ENCODE peak calls at places on chromosomes 1 and 21, in eight cellular contexts. One of them, this sample, is unnamed.

GRCh38 chr21:24290151-24290833 is 1317.0 kb downstream of the MRPL39 start:
- DNase-seq in stomach: no peak
- DNase-seq in activated CD4-positive, alpha-beta T cell treated with anti-CD3 and anti-CD28 coated beads, Interleukin-2, amount 10 ng/mL, durations not matched to agents 7 days and 5 days: peak
- DNase-seq in IMR-90: no peak
- DNase-seq in mesenteric fat pad: no peak
- DNase-seq in AG09319: no peak
- DNase-seq in ascending aorta: no peak
- DNase-seq in EH: no peak
- DNase-seq in this sample: no peak

GRCh38 chr1:228016181-228016510 is 9.3 kb downstream of the WNT3A start:
- DNase-seq in stomach: no peak
- DNase-seq in AG09319: no peak
- DNase-seq in activated CD4-positive, alpha-beta T cell treated with anti-CD3 and anti-CD28 coated beads, Interleukin-2, amount 10 ng/mL, durations not matched to agents 7 days and 5 days: no peak
- DNase-seq in EH: no peak
- DNase-seq in IMR-90: no peak
- DNase-seq in ascending aorta: peak
- DNase-seq in mesenteric fat pad: peak
- DNase-seq in this sample: no peak

GRCh38 chr1:3323021-3323790 is 131.3 kb upstream of the ARHGEF16 start:
- DNase-seq in mesenteric fat pad: no peak
- DNase-seq in EH: no peak
- DNase-seq in AG09319: no peak
- DNase-seq in IMR-90: no peak
- DNase-seq in stomach: peak
- DNase-seq in ascending aorta: no peak
- DNase-seq in activated CD4-positive, alpha-beta T cell treated with anti-CD3 and anti-CD28 coated beads, Interleukin-2, amount 10 ng/mL, durations not matched to agents 7 days and 5 days: no peak
- DNase-seq in this sample: no peak

GRCh38 chr1:160664573-160665051 is 17.8 kb upstream of the SLAMF1 start:
- DNase-seq in EH: no peak
- DNase-seq in AG09319: no peak
- DNase-seq in IMR-90: no peak
- DNase-seq in mesenteric fat pad: no peak
- DNase-seq in ascending aorta: no peak
- DNase-seq in stomach: no peak
- DNase-seq in activated CD4-positive, alpha-beta T cell treated with anti-CD3 and anti-CD28 coated beads, Interleukin-2, amount 10 ng/mL, durations not matched to agents 7 days and 5 days: peak
- DNase-seq in this sample: no peak

GRCh38 chr1:71572038-71572437 is 491.2 kb upstream of the ZRANB2 start:
- DNase-seq in mesenteric fat pad: no peak
- DNase-seq in IMR-90: peak
- DNase-seq in stomach: no peak
- DNase-seq in activated CD4-positive, alpha-beta T cell treated with anti-CD3 and anti-CD28 coated beads, Interleukin-2, amount 10 ng/mL, durations not matched to agents 7 days and 5 days: no peak
- DNase-seq in ascending aorta: no peak
- DNase-seq in AG09319: no peak
- DNase-seq in EH: no peak
- DNase-seq in this sample: no peak

GRCh38 chr1:233328661-233329498 is 1.4 kb downstream of the MAP3K21 start:
- DNase-seq in EH: no peak
- DNase-seq in mesenteric fat pad: no peak
- DNase-seq in ascending aorta: peak
- DNase-seq in AG09319: no peak
- DNase-seq in activated CD4-positive, alpha-beta T cell treated with anti-CD3 and anti-CD28 coated beads, Interleukin-2, amount 10 ng/mL, durations not matched to agents 7 days and 5 days: no peak
- DNase-seq in IMR-90: no peak
- DNase-seq in stomach: peak
- DNase-seq in this sample: no peak

GRCh38 chr21:45236481-45236880 is 51.2 kb downstream of the POFUT2 start:
- DNase-seq in ascending aorta: no peak
- DNase-seq in AG09319: no peak
- DNase-seq in activated CD4-positive, alpha-beta T cell treated with anti-CD3 and anti-CD28 coated beads, Interleukin-2, amount 10 ng/mL, durations not matched to agents 7 days and 5 days: no peak
- DNase-seq in EH: peak
- DNase-seq in IMR-90: no peak
- DNase-seq in stomach: no peak
- DNase-seq in mesenteric fat pad: peak
- DNase-seq in this sample: no peak

GRCh38 chr1:165629848-165630628 is 996 bp upstream of the MGST3 start:
- DNase-seq in activated CD4-positive, alpha-beta T cell treated with anti-CD3 and anti-CD28 coated beads, Interleukin-2, amount 10 ng/mL, durations not matched to agents 7 days and 5 days: no peak
- DNase-seq in IMR-90: no peak
- DNase-seq in AG09319: no peak
- DNase-seq in ascending aorta: no peak
- DNase-seq in mesenteric fat pad: no peak
- DNase-seq in stomach: no peak
- DNase-seq in EH: peak
- DNase-seq in this sample: no peak

GRCh38 chr21:43956667-43957030 is 55.5 kb upstream of the TRAPPC10 start:
- DNase-seq in AG09319: no peak
- DNase-seq in EH: peak
- DNase-seq in mesenteric fat pad: no peak
- DNase-seq in IMR-90: peak
- DNase-seq in ascending aorta: no peak
- DNase-seq in activated CD4-positive, alpha-beta T cell treated with anti-CD3 and anti-CD28 coated beads, Interleukin-2, amount 10 ng/mL, durations not matched to agents 7 days and 5 days: no peak
- DNase-seq in stomach: no peak
- DNase-seq in this sample: peak

GRCh38 chr1:1285618-1286311 is 5.5 kb downstream of the SCNN1D start:
- DNase-seq in ascending aorta: no peak
- DNase-seq in stomach: no peak
- DNase-seq in mesenteric fat pad: no peak
- DNase-seq in AG09319: no peak
- DNase-seq in EH: no peak
- DNase-seq in IMR-90: no peak
- DNase-seq in activated CD4-positive, alpha-beta T cell treated with anti-CD3 and anti-CD28 coated beads, Interleukin-2, amount 10 ng/mL, durations not matched to agents 7 days and 5 days: no peak
- DNase-seq in this sample: no peak

GRCh38 chr1:172443666-172444453 is at the start of gene PIGC:
- DNase-seq in ascending aorta: peak
- DNase-seq in AG09319: peak
- DNase-seq in mesenteric fat pad: peak
- DNase-seq in activated CD4-positive, alpha-beta T cell treated with anti-CD3 and anti-CD28 coated beads, Interleukin-2, amount 10 ng/mL, durations not matched to agents 7 days and 5 days: peak
- DNase-seq in IMR-90: peak
- DNase-seq in stomach: peak
- DNase-seq in EH: peak
- DNase-seq in this sample: peak

GRCh38 chr1:200294241-200294640 is 115.6 kb downstream of the ZNF281 start:
- DNase-seq in ascending aorta: no peak
- DNase-seq in AG09319: no peak
- DNase-seq in mesenteric fat pad: no peak
- DNase-seq in IMR-90: no peak
- DNase-seq in EH: no peak
- DNase-seq in activated CD4-positive, alpha-beta T cell treated with anti-CD3 and anti-CD28 coated beads, Interleukin-2, amount 10 ng/mL, durations not matched to agents 7 days and 5 days: no peak
- DNase-seq in stomach: no peak
- DNase-seq in this sample: no peak